ENCODE peak calls at places on chromosomes 3 and 15, in ten cellular contexts. A is upper lobe of right lung, Q is Panc1, H is ovary, O is HCT116, G is adrenal gland, T is PC-9, V is OCI-LY7, X is A549, D is neuronal stem cell. I is an unnamed sample. For H3K4me1, the result is how much of the 10 kb centered on the place peaks cover.

GRCh38 chr3:47444103-47444502 is 31.6 kb downstream of the SCAP start:
- DNase-seq in A (no peak), Q (no peak), H (no peak), O (no peak), G (no peak), T (no peak), V (no peak), X (no peak), D (no peak), I (no peak)

GRCh38 chr15:52114656-52115055 is 2.1 kb upstream of the BCL2L10 start:
- DNase-seq in A (no peak), Q (no peak), H (no peak), O (no peak), G (no peak), T (no peak), V (no peak), X (no peak), D (no peak), I (no peak)

GRCh38 chr3:85068911-85069310 is 110.1 kb downstream of the CADM2 start:
- DNase-seq in A (no peak), Q (no peak), H (no peak), O (no peak), G (no peak), T (no peak), V (no peak), X (no peak), D (no peak), I (no peak)

GRCh38 chr15:45439521-45439931 is 61.2 kb upstream of the GATM start:
- DNase-seq in A (no peak), Q (no peak), H (no peak), O (no peak), G (no peak), T (no peak), V (no peak), X (no peak), D (no peak), I (no peak)

GRCh38 chr15:80208758-80209734 is 43.0 kb downstream of the CTXND1 start:
- DNase-seq in A (no peak), Q (no peak), H (no peak), O (no peak), G (no peak), T (no peak), V (no peak), X (no peak), D (no peak), I (no peak)

GRCh38 chr15:66472176-66472999 is 25.2 kb downstream of the SNAPC5 start:
- DNase-seq in A (no peak), Q (no peak), H (peak), O (no peak), G (no peak), T (peak), V (no peak), X (no peak), D (no peak), I (no peak)

GRCh38 chr15:39628131-39628482 is 47.2 kb downstream of the THBS1 start:
- DNase-seq in A (no peak), Q (no peak), H (no peak), O (no peak), G (no peak), T (no peak), V (no peak), X (no peak), D (no peak), I (no peak)

GRCh38 chr3:196609815-196610515 is 29.5 kb upstream of the NRROS start:
- DNase-seq in A (no peak), Q (no peak), H (no peak), O (no peak), G (no peak), T (no peak), V (no peak), X (no peak), D (no peak), I (no peak)

GRCh38 chr3:141863497-141863896 is 12.9 kb upstream of the ATP1B3 start:
- DNase-seq in A (no peak), Q (no peak), H (no peak), O (no peak), G (no peak), T (no peak), V (no peak), X (no peak), D (no peak), I (no peak)

GRCh38 chr3:23495507-23495906 is 292.4 kb downstream of the UBE2E2 start:
- DNase-seq in A (no peak), Q (no peak), H (no peak), O (no peak), G (no peak), T (no peak), V (no peak), X (no peak), D (no peak), I (no peak)

GRCh38 chr15:69943637-69944036 is 154.1 kb downstream of the TLE3 start:
- DNase-seq in A (no peak), Q (no peak), H (no peak), O (no peak), G (no peak), T (no peak), V (no peak), X (no peak), D (no peak), I (no peak)

GRCh38 chr3:150248116-150248864 is 159.8 kb upstream of the TSC22D2 start:
- DNase-seq in A (no peak), Q (no peak), H (no peak), O (no peak), G (no peak), T (peak), V (peak), X (no peak), D (no peak), I (no peak)

GRCh38 chr3:33426068-33426467 is 14.1 kb downstream of the UBP1 start:
- DNase-seq in A (no peak), Q (no peak), H (no peak), O (no peak), G (no peak), T (no peak), V (no peak), X (no peak), D (no peak), I (no peak)

GRCh38 chr3:8464668-8465067 is 37.0 kb upstream of the LMCD1 start:
- DNase-seq in A (no peak), Q (no peak), H (no peak), O (no peak), G (no peak), T (no peak), V (no peak), X (no peak), D (no peak), I (peak)

GRCh38 chr15:64144565-64145281 is 6.8 kb upstream of the SNX22 start:
- DNase-seq in A (peak), Q (no peak), H (no peak), O (no peak), G (no peak), T (no peak), V (peak), X (no peak), D (no peak), I (peak)

GRCh38 chr3:155070932-155071387 is 9.2 kb upstream of the MME start:
- DNase-seq in A (no peak), Q (peak), H (no peak), O (no peak), G (no peak), T (no peak), V (no peak), X (no peak), D (no peak), I (no peak)

GRCh38 chr3:43706342-43706741 is 15.6 kb downstream of the ABHD5 start:
- DNase-seq in A (no peak), Q (no peak), H (no peak), O (no peak), G (no peak), T (no peak), V (no peak), X (no peak), D (no peak), I (no peak)

GRCh38 chr3:54376941-54377578 is 254.7 kb downstream of the CACNA2D3 start:
- DNase-seq in A (no peak), Q (no peak), H (no peak), O (no peak), G (no peak), T (no peak), V (no peak), X (no peak), D (no peak), I (no peak)

GRCh38 chr15:53833134-53833624 is 73.7 kb upstream of the WDR72 start:
- DNase-seq in A (no peak), Q (no peak), H (no peak), O (no peak), G (peak), T (no peak), V (no peak), X (peak), D (no peak), I (peak)

GRCh38 chr15:53569756-53570480 is 189.5 kb downstream of the WDR72 start:
- DNase-seq in A (no peak), Q (no peak), H (no peak), O (no peak), G (no peak), T (no peak), V (no peak), X (no peak), D (no peak), I (no peak)

GRCh38 chr3:177229791-177230190 is 32.5 kb upstream of the TBL1XR1 start:
- DNase-seq in A (no peak), Q (no peak), H (no peak), O (no peak), G (no peak), T (no peak), V (no peak), X (no peak), D (no peak), I (no peak)

GRCh38 chr3:95272791-95273190 is 1209.9 kb downstream of the NSUN3 start:
- DNase-seq in A (no peak), Q (no peak), H (no peak), O (no peak), G (no peak), T (no peak), V (no peak), X (no peak), D (no peak), I (no peak)

GRCh38 chr3:114274929-114275328 is 18.9 kb upstream of the TIGIT start:
- DNase-seq in A (no peak), Q (no peak), H (no peak), O (no peak), G (no peak), T (no peak), V (no peak), X (peak), D (no peak), I (no peak)

GRCh38 chr3:69200384-69201068 is 78.1 kb upstream of the LMOD3 start:
- DNase-seq in A (no peak), Q (no peak), H (peak), O (no peak), G (peak), T (peak), V (no peak), X (peak), D (peak), I (no peak)

GRCh38 chr3:59367150-59367549 is 317.3 kb upstream of the CFAP20DC start:
- DNase-seq in A (no peak), Q (no peak), H (no peak), O (no peak), G (no peak), T (peak), V (no peak), X (no peak), D (no peak), I (no peak)

GRCh38 chr3:107524214-107525100 is 1.7 kb downstream of the BBX start:
- DNase-seq in A (peak), Q (no peak), H (peak), O (no peak), G (peak), T (peak), V (peak), X (peak), D (peak), I (peak)

GRCh38 chr3:150765949-150766720 is 3.2 kb upstream of the SIAH2 start:
- DNase-seq in A (no peak), Q (no peak), H (no peak), O (no peak), G (no peak), T (no peak), V (peak), X (no peak), D (no peak), I (no peak)

GRCh38 chr3:134302674-134303073 is 52.0 kb upstream of the RYK start:
- DNase-seq in A (no peak), Q (no peak), H (no peak), O (no peak), G (no peak), T (no peak), V (no peak), X (no peak), D (no peak), I (no peak)

GRCh38 chr3:100401674-100402036 is 316 bp downstream of the LNP1 start:
- DNase-seq in A (peak), Q (no peak), H (peak), O (no peak), G (peak), T (no peak), V (peak), X (no peak), D (no peak), I (peak)

GRCh38 chr3:39671116-39671515 is 138.3 kb upstream of the MYRIP start:
- DNase-seq in A (no peak), Q (no peak), H (no peak), O (no peak), G (no peak), T (no peak), V (no peak), X (no peak), D (no peak), I (no peak)

GRCh38 chr3:16927485-16927884 is 42.7 kb downstream of the PLCL2 start:
- DNase-seq in A (no peak), Q (no peak), H (no peak), O (no peak), G (no peak), T (no peak), V (peak), X (no peak), D (no peak), I (no peak)

GRCh38 chr3:188338081-188338480 is 184.1 kb downstream of the LPP start:
- DNase-seq in A (no peak), Q (no peak), H (no peak), O (no peak), G (no peak), T (no peak), V (no peak), X (no peak), D (no peak), I (no peak)

GRCh38 chr3:24497942-24498341 is 3.3 kb upstream of the THRB start:
- DNase-seq in A (no peak), Q (no peak), H (no peak), O (no peak), G (no peak), T (no peak), V (no peak), X (no peak), D (no peak), I (no peak)

GRCh38 chr3:129112308-129113052 is 9.1 kb downstream of the RAB43 start:
- DNase-seq in A (no peak), Q (no peak), H (no peak), O (no peak), G (no peak), T (no peak), V (peak), X (no peak), D (no peak), I (no peak)

GRCh38 chr3:100902572-100902971 is 90.6 kb downstream of the ABI3BP start:
- DNase-seq in A (no peak), Q (no peak), H (no peak), O (no peak), G (no peak), T (no peak), V (no peak), X (no peak), D (no peak), I (no peak)

GRCh38 chr15:31586841-31587240 is 260.2 kb downstream of the KLF13 start:
- DNase-seq in A (no peak), Q (no peak), H (no peak), O (no peak), G (no peak), T (no peak), V (no peak), X (no peak), D (no peak), I (no peak)

GRCh38 chr15:50484781-50485180 is 60.6 kb downstream of the USP8 start:
- DNase-seq in A (no peak), Q (no peak), H (no peak), O (no peak), G (no peak), T (no peak), V (no peak), X (no peak), D (no peak), I (no peak)

GRCh38 chr3:194586839-194587238 is 46.4 kb downstream of the TMEM44 start:
- DNase-seq in A (no peak), Q (no peak), H (no peak), O (no peak), G (no peak), T (no peak), V (no peak), X (no peak), D (no peak), I (no peak)

GRCh38 chr3:41334426-41334825 is 135.1 kb downstream of the CTNNB1 start:
- DNase-seq in A (no peak), Q (no peak), H (no peak), O (no peak), G (no peak), T (no peak), V (no peak), X (no peak), D (no peak), I (no peak)

DNA sequence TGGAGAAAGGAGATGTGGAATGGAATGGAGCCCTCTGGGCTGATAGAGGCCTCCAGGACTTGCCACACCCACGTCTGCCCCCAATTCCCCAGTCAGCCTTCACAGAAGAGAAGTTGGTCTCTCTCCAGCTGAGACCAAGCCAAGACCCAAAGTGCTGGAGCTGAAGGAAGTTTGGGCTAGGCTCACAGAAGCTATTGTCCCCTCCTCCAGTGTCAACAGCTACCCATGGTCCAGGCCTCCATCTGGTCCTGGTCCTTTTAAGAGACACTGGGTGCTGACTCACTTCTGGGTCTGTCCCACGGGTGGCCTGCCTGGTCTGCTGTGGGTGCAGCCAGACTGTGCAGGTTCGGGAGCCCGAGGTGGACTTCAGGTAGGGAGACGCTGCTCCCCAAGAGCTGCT is 179.8 kb downstream of the APBA2 start:
- DNase-seq in A (peak), Q (no peak), H (no peak), O (no peak), G (no peak), T (no peak), V (no peak), X (no peak), D (no peak), I (no peak)
- H3K27ac ChIP-seq in A (no peak), Q (no peak), H (no peak), O (no peak), G (no peak), T (no peak), V (no peak), X (no peak), D (no peak), I (no peak)

DNA sequence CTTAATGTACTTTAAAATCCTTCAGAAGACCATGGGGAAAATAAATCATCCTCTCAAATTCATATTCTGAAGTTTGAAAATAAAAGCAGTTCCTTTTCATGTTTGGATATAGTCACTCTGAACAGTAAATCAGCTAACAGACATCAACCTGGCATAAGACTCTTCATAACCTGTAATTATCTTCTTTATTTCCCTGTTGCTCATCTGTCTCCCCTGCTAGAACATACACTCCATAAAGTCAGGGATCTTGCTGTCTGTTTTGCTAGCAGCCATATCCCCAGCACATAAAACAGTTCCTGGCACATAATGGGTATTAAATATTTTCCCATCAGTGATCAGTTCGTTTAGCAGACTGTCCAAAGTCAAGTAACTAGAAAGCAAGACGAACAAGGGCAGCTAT is 11.2 kb downstream of the VGLL4 start:
- DNase-seq in A (no peak), Q (no peak), H (no peak), O (no peak), G (no peak), T (no peak), V (no peak), X (no peak), D (no peak), I (no peak)
- H3K4me1 ChIP-seq in A (under half), Q (half or more), H (under half), O (under half), G (half or more), T (under half), V (under half), X (under half), D (under half), I (under half)

GRCh38 chr15:68107142-68107541 is 53.0 kb downstream of the PIAS1 start:
- DNase-seq in A (no peak), Q (no peak), H (no peak), O (no peak), G (no peak), T (no peak), V (no peak), X (no peak), D (no peak), I (no peak)
- H3K27ac ChIP-seq in A (no peak), Q (no peak), H (no peak), O (no peak), G (no peak), T (no peak), V (no peak), X (no peak), D (no peak), I (no peak)

GRCh38 chr3:52429779-52430415 is 15.0 kb downstream of the SEMA3G start:
- DNase-seq in A (peak), Q (no peak), H (no peak), O (no peak), G (peak), T (no peak), V (no peak), X (no peak), D (no peak), I (peak)
- H3K4me1 ChIP-seq in A (under half), Q (under half), H (under half), O (under half), G (under half), T (under half), V (under half), X (under half), D (under half), I (under half)